ENCODE peak calls at places on chromosomes 11 and 22, in ten cellular contexts. X, G, Q, A, M, K, P, D, Z and F are unnamed samples.
A peak's percentile ranks its signal among the peaks of the same experiment; 100 is the strongest.

GRCh38 chr22:29947410-29948387 is 64.7 kb downstream of the MTMR3 start:
- DNase-seq in M (no peak), D (no peak), P (peak; percentile 49), Q (peak; percentile 72), K (no peak), X (peak; percentile 70), G (no peak), A (no peak), Z (peak; percentile 30), F (no peak)

GRCh38 chr22:28116261-28116673 is 197.2 kb upstream of the PITPNB start:
- DNase-seq in P (peak; percentile 95), A (no peak), X (peak; percentile 95), G (peak; percentile 14), D (no peak), K (no peak), Z (peak; percentile 91), Q (peak; percentile 99), M (peak; percentile 90), F (no peak)

GRCh38 chr11:8719260-8720190 is 36.9 kb downstream of the RPL27A start:
- DNase-seq in X (peak; percentile 93), Q (peak; percentile 98), P (peak; percentile 98), A (peak; percentile 48), Z (peak; percentile 97), D (no peak), K (no peak), G (peak; percentile 39), M (peak; percentile 79), F (no peak)

GRCh38 chr11:112292785-112293407 is 32.2 kb upstream of the PLET1 start:
- DNase-seq in G (no peak), K (no peak), Q (peak; percentile 96), Z (peak; percentile 84), M (peak; percentile 96), A (peak; percentile 38), X (peak; percentile 97), D (peak; percentile 44), P (peak; percentile 97), F (no peak)

GRCh38 chr11:68661014-68661413 is 23.3 kb upstream of the GAL start:
- DNase-seq in Z (no peak), X (no peak), G (no peak), A (no peak), K (no peak), D (no peak), P (no peak), M (no peak), Q (no peak), F (no peak)

GRCh38 chr11:134150195-134150903 is 73.4 kb downstream of the NCAPD3 start:
- DNase-seq in P (no peak), Q (no peak), A (no peak), X (no peak), Z (no peak), M (no peak), K (no peak), D (no peak), G (peak; percentile 17), F (no peak)

GRCh38 chr22:45518580-45518991 is 15.9 kb downstream of the FBLN1 start:
- DNase-seq in P (peak; percentile 78), Q (peak; percentile 76), X (no peak), D (no peak), K (no peak), Z (no peak), A (no peak), M (no peak), G (no peak), F (no peak)

GRCh38 chr11:95182397-95182796 is 48.6 kb downstream of the SESN3 start:
- DNase-seq in K (no peak), X (no peak), M (no peak), G (no peak), P (no peak), Q (no peak), D (no peak), A (no peak), Z (no peak), F (no peak)

GRCh38 chr11:22407899-22408298 is 69.7 kb downstream of the SLC17A6 start:
- DNase-seq in D (no peak), M (no peak), G (no peak), A (no peak), Q (no peak), K (no peak), P (no peak), Z (no peak), X (no peak), F (no peak)

DNA sequence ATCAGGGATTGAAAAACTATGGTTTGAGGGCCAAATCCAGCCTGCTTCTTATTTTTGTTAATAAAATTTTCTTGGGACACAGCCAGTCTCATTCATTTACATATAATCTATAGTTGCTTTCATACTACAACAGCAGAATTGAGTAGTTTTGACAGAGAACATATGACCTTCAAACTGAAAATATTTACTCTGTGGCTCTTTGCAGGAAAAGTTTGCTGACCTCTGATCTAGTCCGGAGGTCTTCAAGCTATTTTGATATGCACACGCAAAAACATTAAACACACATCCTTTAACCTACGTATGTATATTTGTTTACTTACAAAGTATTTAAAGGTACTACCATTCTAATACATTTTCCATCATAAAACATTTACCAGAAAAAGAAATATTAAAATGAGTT is 76.5 kb upstream of the LARGE1 start:
- DNase-seq in X (no peak), Q (no peak), G (no peak), D (no peak), P (no peak), K (no peak), Z (no peak), A (no peak), M (no peak), F (no peak)
- TF ChIP-seq CTCF in X (no peak), Q (no peak), G (no peak), D (no peak), P (no peak), K (no peak), Z (no peak), A (no peak), M (no peak), F (no peak)

GRCh38 chr11:75896843-75897419 is 81.9 kb downstream of the UVRAG start:
- DNase-seq in A (no peak), K (no peak), P (peak; percentile 56), G (no peak), Q (peak; percentile 40), Z (peak; percentile 63), M (no peak), D (no peak), X (peak; percentile 75), F (no peak)
- TF ChIP-seq CTCF in A (peak; percentile 56), K (peak; percentile 62), P (peak; percentile 74), G (peak; percentile 73), Q (peak; percentile 60), Z (peak; percentile 62), M (peak; percentile 58), D (peak; percentile 69), X (peak; percentile 60), F (peak; percentile 56)

GRCh38 chr22:23716811-23717801 is 26.3 kb downstream of the RGL4 start:
- DNase-seq in K (peak; percentile 53), A (peak; percentile 82), P (peak; percentile 80), Z (peak; percentile 86), D (peak; percentile 87), G (peak; percentile 88), X (peak; percentile 85), Q (peak; percentile 86), M (peak; percentile 42), F (peak; percentile 89)
- TF ChIP-seq CTCF in K (no peak), A (no peak), P (no peak), Z (no peak), D (no peak), G (no peak), X (no peak), Q (no peak), M (no peak), F (no peak)

DNA sequence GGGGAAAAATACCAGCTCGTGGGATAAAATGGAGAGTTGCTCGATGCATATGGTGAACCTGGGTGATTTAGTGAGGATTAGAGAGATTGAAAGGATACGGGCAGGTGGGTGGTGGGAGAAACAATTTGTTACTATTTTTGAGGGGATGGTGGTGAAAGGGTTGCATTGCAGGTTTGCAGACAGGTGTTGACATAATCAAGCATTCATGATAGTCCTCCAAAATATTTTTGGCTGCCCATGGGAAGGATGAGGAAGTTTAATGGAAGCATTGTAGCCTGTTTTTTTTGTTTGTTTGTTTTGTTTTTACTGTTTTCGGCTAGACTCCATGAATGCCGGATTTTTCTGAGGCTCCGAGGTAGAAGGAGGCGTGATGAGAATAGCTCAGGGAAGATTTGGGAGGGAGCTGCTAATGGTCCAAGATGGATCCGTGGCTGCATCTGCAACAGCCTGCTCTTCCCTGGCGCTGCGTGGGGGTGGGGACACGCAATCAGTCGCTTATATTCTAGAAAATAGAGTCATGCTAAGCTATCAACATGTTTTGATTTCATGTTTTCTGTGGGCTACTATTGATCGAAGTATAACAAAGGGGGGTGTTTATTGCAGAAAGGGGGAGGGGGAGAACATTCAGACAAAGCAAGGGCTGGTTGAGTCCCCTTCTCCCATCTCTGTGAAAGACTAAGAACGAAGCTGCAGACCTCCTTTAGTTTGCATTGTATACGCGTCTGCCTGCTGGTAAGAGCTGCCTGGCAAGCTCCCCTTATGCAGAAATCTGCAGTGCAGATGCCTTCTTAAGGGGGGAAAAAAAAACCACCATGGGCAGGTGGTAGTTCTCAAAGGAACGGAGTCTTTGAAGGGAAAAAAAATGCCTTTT is 980 bp downstream of the RTN3 start:
- DNase-seq in D (no peak), Z (peak; percentile 16), Q (no peak), K (no peak), X (no peak), M (no peak), G (peak; percentile 48), A (peak; percentile 20), P (no peak), F (no peak)
- TF ChIP-seq CTCF in D (peak; percentile 24), Z (no peak), Q (no peak), K (no peak), X (no peak), M (no peak), G (peak; percentile 22), A (peak; percentile 48), P (no peak), F (no peak)

DNA sequence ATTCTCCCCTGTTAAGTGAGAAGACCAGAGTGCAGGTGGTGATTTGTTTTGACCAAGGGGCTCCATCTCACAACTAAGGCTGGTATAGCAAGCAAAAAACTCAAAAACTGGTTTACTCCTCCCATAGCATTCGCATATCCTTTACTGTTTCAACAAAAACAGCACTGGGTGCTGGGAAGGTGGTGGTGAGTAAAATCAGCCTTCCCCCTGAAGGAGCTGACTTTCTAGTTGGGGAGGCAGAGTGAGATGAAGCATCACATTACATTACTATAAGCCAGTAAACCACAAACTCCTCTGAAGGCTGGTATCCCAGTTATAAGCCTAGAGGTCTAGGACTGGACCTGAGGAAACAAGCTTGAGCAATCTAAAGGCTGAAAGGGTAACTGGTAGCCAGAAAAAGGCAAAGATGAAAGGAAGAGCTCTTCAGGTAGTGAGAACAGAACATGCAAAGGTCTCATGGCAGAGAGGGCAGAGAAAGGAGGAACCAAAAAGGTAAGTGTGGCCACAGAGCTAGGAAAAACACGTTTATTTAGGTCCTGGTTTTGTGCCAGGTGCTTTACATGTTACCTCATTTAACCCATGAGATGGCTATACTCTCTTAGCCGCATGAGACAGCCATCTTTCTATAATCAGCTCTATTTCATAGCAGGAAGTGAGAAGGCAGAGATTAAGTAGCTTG is 22.3 kb downstream of the TMEM123 start:
- DNase-seq in X (no peak), M (no peak), G (no peak), K (peak; percentile 99), Q (peak; percentile 57), D (no peak), P (peak; percentile 38), A (no peak), Z (peak; percentile 44), F (no peak)
- TF ChIP-seq CTCF in X (no peak), M (no peak), G (no peak), K (no peak), Q (no peak), D (no peak), P (no peak), A (no peak), Z (no peak), F (no peak)